ENCODE peak calls at places on chromosomes 3 and 15, in five cellular contexts. X, Q, W, G and I are unnamed samples.
A peak's percentile ranks its signal among the peaks of the same experiment; 100 is the strongest.

GRCh38 chr3:170572665-170573253 is 13.1 kb downstream of the SLC7A14 start:
- DNase-seq in X (no peak), W (no peak), Q (no peak), G (no peak), I (no peak)

GRCh38 chr3:63709576-63709975 is 57.1 kb downstream of the SNTN start:
- DNase-seq in X (no peak), Q (no peak), W (no peak), G (no peak), I (no peak)

GRCh38 chr3:54087581-54088410 is 34.6 kb upstream of the CACNA2D3 start:
- DNase-seq in W (no peak), X (peak; percentile 73), G (no peak), Q (peak; percentile 14), I (peak; percentile 40)

GRCh38 chr15:55507567-55507966 is 467 bp downstream of the DNAAF4 start:
- DNase-seq in G (no peak), Q (no peak), X (no peak), W (no peak), I (no peak)

GRCh38 chr15:66498501-66499386 is 1.2 kb upstream of the SNAPC5 start:
- DNase-seq in W (no peak), G (no peak), Q (no peak), X (no peak), I (peak; percentile 8)

GRCh38 chr15:68654786-68655560 is 76.2 kb downstream of the CORO2B start:
- DNase-seq in Q (no peak), X (peak; percentile 29), W (no peak), G (no peak), I (no peak)

GRCh38 chr3:11457126-11457525 is 184.9 kb downstream of the ATG7 start:
- DNase-seq in Q (no peak), X (no peak), W (no peak), G (no peak), I (no peak)

GRCh38 chr3:100269410-100270217 is 8.8 kb downstream of the TBC1D23 start:
- DNase-seq in Q (no peak), G (no peak), X (no peak), W (no peak), I (no peak)

GRCh38 chr3:191333481-191333880 is 3.2 kb upstream of the UTS2B start:
- DNase-seq in G (no peak), W (no peak), X (no peak), Q (no peak), I (no peak)

DNA sequence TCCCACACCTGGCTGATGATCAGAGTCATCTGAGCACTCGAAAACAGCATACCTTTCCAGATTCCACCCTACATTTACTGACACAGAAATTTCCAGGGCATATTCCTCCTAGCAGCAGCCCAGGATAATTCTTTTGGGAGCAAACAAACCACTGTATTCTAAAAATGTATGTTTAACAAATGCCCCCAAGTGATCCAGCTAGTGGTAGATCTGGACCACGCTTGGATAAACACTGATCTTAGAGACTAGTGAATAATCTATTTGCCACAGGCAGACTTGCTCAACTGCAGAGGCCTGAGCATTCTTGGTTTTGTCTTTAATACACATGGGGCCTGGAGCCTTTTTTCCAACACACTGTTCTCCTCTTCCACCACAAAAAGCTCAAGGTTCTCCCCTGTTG is 89.6 kb downstream of the TM4SF4 start:
- DNase-seq in G (no peak), Q (no peak), W (no peak), X (no peak), I (no peak)
- H3K27ac ChIP-seq in G (no peak overlapping the region), Q (no peak overlapping the region), W (peak overlapping the region; percentile 21), X (no peak overlapping the region), I (no peak overlapping the region)

DNA sequence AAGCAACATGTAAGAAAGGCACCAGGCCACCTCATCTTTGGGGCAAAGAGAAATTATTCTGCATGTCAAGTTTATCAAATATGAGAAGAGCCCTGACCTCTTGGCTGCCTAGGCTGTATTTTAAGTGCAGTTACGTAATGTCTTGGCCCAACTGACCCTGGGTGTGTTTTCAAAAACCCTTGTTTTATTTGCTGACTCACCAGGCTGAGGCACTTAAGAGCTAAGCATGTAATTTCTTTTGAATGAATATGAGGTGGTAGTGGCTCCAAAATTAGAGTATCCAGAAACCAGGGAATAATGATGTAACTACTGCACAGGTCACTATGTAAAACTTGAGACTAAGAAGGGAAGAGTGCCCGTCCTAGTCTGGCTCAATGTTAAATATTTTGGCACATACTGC is 24.3 kb downstream of the PGPEP1L start:
- DNase-seq in Q (peak; percentile 72), W (peak; percentile 85), G (peak; percentile 54), X (no peak), I (peak; percentile 37)
- H3K27ac ChIP-seq in Q (peak overlapping the region; percentile 89), W (peak overlapping the region; percentile 60), G (no peak overlapping the region), X (no peak overlapping the region), I (no peak overlapping the region)

GRCh38 chr3:61407397-61407796 is 154.0 kb upstream of the PTPRG start:
- DNase-seq in G (no peak), Q (no peak), X (no peak), W (no peak), I (no peak)
- H3K27ac ChIP-seq in G (no peak overlapping the region), Q (no peak overlapping the region), X (no peak overlapping the region), W (no peak overlapping the region), I (no peak overlapping the region)

DNA sequence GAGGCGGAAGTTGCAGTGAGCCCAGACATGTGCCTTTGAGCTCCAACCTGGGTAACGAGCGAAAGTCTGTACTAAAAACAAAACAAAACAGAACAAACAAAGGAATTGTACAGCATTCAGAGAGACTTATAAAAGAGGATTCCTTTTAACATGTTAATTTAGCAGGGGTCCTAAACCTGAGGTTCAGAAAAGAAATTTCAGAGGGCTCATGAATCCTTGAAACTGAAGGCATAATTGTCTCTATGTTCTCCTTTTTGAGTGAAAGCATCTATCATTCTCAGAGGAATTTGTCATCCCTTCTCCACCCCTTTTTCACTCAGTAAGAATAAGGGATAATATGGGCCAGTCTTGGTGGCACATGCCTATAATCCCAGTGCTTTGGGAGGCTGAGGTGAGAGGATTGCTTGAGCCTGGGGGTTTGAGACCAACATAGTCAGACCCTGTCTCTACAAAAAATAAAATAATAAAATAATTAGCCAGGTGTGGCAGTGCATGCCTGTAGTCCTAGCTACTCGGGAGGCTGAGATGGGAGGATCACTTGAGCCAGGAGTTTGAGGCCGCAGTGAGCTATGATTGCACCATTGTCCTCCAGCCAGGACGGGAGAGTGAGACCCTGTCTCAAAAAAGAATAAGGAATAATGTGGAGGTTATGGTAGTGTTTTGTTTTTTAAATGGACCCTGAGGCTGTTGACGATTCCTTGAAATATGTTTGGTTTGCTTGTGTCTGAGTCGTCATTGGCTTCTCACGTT is 309.1 kb upstream of the C2CD4B start:
- DNase-seq in W (no peak), X (no peak), Q (no peak), G (no peak), I (no peak)
- H3K27ac ChIP-seq in W (no peak overlapping the region), X (no peak overlapping the region), Q (no peak overlapping the region), G (no peak overlapping the region), I (no peak overlapping the region)

DNA sequence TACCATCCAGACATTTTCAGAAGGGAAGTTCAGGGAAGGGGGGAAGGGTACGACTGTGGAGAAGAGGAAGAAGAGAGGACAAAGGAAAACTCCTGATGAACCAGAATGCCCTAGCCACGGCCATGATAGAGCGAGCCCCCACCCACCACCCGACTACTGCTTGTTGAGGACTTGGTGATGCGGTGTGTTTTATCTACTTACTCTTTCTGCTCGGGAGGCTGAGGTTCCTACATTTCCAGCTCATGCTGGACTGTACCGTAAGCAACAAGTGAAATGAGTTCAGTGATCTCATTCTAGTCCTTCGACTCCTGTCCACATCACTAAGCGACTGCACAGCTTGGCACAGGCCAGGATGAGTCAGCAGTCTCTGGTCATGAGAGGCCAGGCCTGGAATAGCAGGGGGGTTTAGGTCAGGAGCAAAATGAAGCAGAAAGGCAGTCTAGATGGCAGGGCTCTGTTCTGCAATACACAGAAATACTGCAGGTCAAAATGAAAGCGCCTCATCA is 330.9 kb downstream of the TIGIT start:
- DNase-seq in G (peak; percentile 91), Q (peak; percentile 97), X (peak; percentile 48), W (peak; percentile 68), I (peak; percentile 94)
- H3K27ac ChIP-seq in G (peak overlapping the region; percentile 95), Q (peak overlapping the region; percentile 98), X (peak overlapping the region; percentile 7), W (peak overlapping the region; percentile 90), I (peak overlapping the region; percentile 88)

GRCh38 chr3:51386159-51386851 is 1.2 kb downstream of the MANF start:
- DNase-seq in W (no peak), X (peak; percentile 41), Q (no peak), G (no peak), I (no peak)
- H3K27ac ChIP-seq in W (peak overlapping the region; percentile 85), X (no peak overlapping the region), Q (peak overlapping the region; percentile 90), G (no peak overlapping the region), I (peak overlapping the region; percentile 91)

GRCh38 chr15:51844747-51845426 is 15.4 kb downstream of the TMOD3 start:
- DNase-seq in G (no peak), W (no peak), X (no peak), Q (no peak), I (no peak)

GRCh38 chr15:51846463-51847230 is 17.2 kb downstream of the TMOD3 start:
- DNase-seq in W (no peak), X (no peak), Q (no peak), G (no peak), I (no peak)

GRCh38 chr15:51848811-51849210 is 19.4 kb downstream of the TMOD3 start:
- DNase-seq in Q (no peak), W (no peak), X (no peak), G (no peak), I (no peak)

GRCh38 chr15:51842852-51843737 is 13.6 kb downstream of the TMOD3 start:
- DNase-seq in Q (no peak), X (no peak), G (no peak), W (no peak), I (no peak)

GRCh38 chr15:51846066-51846462 is 16.6 kb downstream of the TMOD3 start:
- DNase-seq in Q (no peak), G (no peak), X (no peak), W (no peak), I (no peak)
- H3K27ac ChIP-seq in Q (peak overlapping the region; percentile 34), G (peak overlapping the region; percentile 41), X (no peak overlapping the region), W (peak overlapping the region; percentile 73), I (no peak overlapping the region)